ENCODE peak calls at places on chromosomes 3 and 15, in four cellular contexts. V is PC-9, B is Karpas-422, Z is colonic mucosa. W is an unnamed sample.
A peak's percentile ranks its signal among the peaks of the same experiment; 100 is the strongest.

GRCh38 chr3:6799264-6799915 is 61.5 kb upstream of the GRM7 start:
- DNase-seq in V (no peak), B (peak; percentile 78), Z (peak; percentile 62), W (peak; percentile 20)

GRCh38 chr15:57703387-57703786 is 3.1 kb upstream of the POLR2M start:
- DNase-seq in V (peak; percentile 50), B (no peak), Z (no peak), W (no peak)

GRCh38 chr3:141844108-141844507 is 32.3 kb upstream of the ATP1B3 start:
- DNase-seq in V (no peak), B (no peak), Z (no peak), W (no peak)

GRCh38 chr3:174202561-174202960 is 656.6 kb upstream of the NAALADL2 start:
- DNase-seq in V (no peak), B (no peak), Z (no peak), W (no peak)

GRCh38 chr15:63502137-63502801 is 2.1 kb upstream of the USP3 start:
- DNase-seq in V (peak; percentile 92), B (no peak), Z (peak; percentile 68), W (peak; percentile 35)

GRCh38 chr3:126551839-126552687 is 6.7 kb downstream of the C3orf22 start:
- DNase-seq in V (no peak), B (no peak), Z (peak; percentile 14), W (no peak)

GRCh38 chr3:88618121-88618645 is 468.4 kb downstream of the C3orf38 start:
- DNase-seq in V (no peak), B (no peak), Z (no peak), W (no peak)

GRCh38 chr3:60135474-60135873 is 1085.6 kb upstream of the CFAP20DC start:
- DNase-seq in V (no peak), B (no peak), Z (no peak), W (no peak)

GRCh38 chr15:89096664-89097063 is 8.4 kb downstream of the ABHD2 start:
- DNase-seq in V (no peak), B (no peak), Z (no peak), W (no peak)

GRCh38 chr15:65305144-65305758 is 774 bp downstream of the RNU5B-1 start:
- DNase-seq in V (no peak), B (no peak), Z (no peak), W (no peak)

GRCh38 chr3:25576836-25577454 is 87.8 kb downstream of the TOP2B start:
- DNase-seq in V (no peak), B (no peak), Z (no peak), W (no peak)

GRCh38 chr3:8741581-8742355 is 8.2 kb downstream of the CAV3 start:
- DNase-seq in V (peak; percentile 80), B (no peak), Z (no peak), W (peak; percentile 28)

GRCh38 chr15:60126661-60127060 is 122.5 kb downstream of the FOXB1 start:
- DNase-seq in V (no peak), B (no peak), Z (no peak), W (no peak)

DNA sequence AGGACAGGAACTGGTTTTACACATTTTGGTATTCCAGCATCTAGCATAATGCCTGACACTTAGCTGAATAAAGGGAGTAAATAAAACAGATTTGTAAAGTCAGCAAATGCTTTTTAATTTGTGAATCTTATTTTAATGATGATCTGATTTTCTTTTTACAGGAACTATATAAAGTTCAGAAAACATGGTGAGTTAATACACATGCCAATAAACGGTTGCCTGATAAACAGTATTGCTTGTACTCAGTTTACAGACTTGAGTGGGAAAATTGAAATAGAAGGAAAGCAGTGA is 1.4 kb downstream of the PSMA4 start:
- DNase-seq in V (no peak), B (no peak), Z (no peak), W (no peak)
- H3K4me3 ChIP-seq in V (peak overlapping the region; percentile 93), B (peak overlapping the region; percentile 86), Z (peak overlapping the region; percentile 83), W (peak overlapping the region; percentile 96)

DNA sequence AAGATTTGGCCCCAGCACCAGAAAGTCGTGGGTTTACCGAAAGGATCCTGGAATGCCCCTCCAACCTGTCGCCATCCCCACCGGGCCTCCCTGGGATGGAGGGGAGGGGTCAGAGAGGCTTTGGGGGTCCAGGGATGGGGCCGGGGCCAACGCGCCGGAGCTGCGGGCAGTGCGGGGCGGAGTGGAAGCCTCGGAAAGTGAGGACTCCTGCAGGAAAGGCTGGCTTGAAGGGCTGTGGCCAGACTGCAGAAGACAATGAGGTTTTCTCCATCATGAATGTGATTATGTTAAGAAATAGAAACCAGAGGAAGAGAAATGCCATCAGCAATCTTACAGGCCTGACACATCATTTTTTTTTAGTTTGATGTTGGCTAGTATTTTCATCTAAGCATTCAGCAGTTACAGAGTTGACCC is 728 bp downstream of the YEATS2 start:
- DNase-seq in V (peak; percentile 64), B (peak; percentile 80), Z (peak; percentile 35), W (no peak)
- H3K27ac ChIP-seq in V (no peak overlapping the region), B (peak overlapping the region; percentile 75), Z (peak overlapping the region; percentile 76), W (peak overlapping the region; percentile 81)

GRCh38 chr15:80058044-80058443 is 1.4 kb upstream of the ZFAND6 start:
- DNase-seq in V (peak; percentile 35), B (no peak), Z (no peak), W (no peak)

GRCh38 chr15:80058851-80059785 is at the start of gene ZFAND6:
- DNase-seq in V (peak; percentile 85), B (peak; percentile 98), Z (peak; percentile 97), W (peak; percentile 69)

GRCh38 chr15:80066912-80067311 is 7.4 kb downstream of the ZFAND6 start:
- DNase-seq in V (no peak), B (peak; percentile 41), Z (no peak), W (no peak)

GRCh38 chr15:80059786-80060489 is 462 bp downstream of the ZFAND6 start:
- DNase-seq in V (peak; percentile 50), B (peak; percentile 90), Z (peak; percentile 49), W (no peak)

DNA sequence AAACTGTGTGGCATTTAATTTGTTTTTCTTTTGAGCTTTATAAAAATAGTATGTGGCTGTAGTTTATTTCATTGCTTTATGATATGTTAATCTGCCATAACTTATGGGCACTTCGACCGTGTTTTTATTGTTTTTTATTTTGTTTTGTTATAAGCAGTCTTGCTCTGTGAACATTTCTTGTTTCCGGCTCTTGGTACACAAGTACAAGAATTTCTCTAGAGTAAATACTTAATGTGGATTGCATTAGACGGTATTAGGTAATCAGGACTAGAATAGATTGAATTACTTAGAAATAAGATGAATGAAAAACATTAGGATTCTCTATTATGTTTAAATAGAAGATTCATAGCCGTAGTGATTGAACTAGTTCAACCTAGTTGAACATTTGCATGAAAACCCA is 2.1 kb downstream of the ZFAND6 start:
- DNase-seq in V (peak; percentile 62), B (peak; percentile 53), Z (no peak), W (no peak)
- H3K4me3 ChIP-seq in V (peak overlapping the region; percentile 93), B (peak overlapping the region; percentile 93), Z (peak overlapping the region; percentile 85), W (peak overlapping the region; percentile 77)

GRCh38 chr3:129469026-129469425 is 29.0 kb downstream of the IFT122 start:
- DNase-seq in V (peak; percentile 63), B (no peak), Z (peak; percentile 50), W (no peak)
- H3K27ac ChIP-seq in V (no peak overlapping the region), B (no peak overlapping the region), Z (peak overlapping the region; percentile 36), W (no peak overlapping the region)